ENCODE peak calls at places on chromosomes 4 and X, in seven cellular contexts. D, N, K, T, J, M and I are unnamed samples. For H3K4me1, the result is how much of the 10 kb centered on the place peaks cover.

GRCh38 chr4:156677136-156677535 is 294.5 kb downstream of the PDGFC start:
- DNase-seq in D (peak), N (peak), K (no peak), T (no peak), J (no peak), M (peak), I (no peak)

GRCh38 chrX:119008122-119008744 is 33.8 kb downstream of the LONRF3 start:
- DNase-seq in D (peak), N (peak), K (no peak), T (peak), J (no peak), M (peak), I (peak)

GRCh38 chrX:70253377-70254062 is 6.5 kb downstream of the P2RY4 start:
- DNase-seq in D (no peak), N (no peak), K (no peak), T (no peak), J (no peak), M (no peak), I (no peak)

GRCh38 chr4:147948336-147948735 is 216.4 kb downstream of the ARHGAP10 start:
- DNase-seq in D (no peak), N (no peak), K (no peak), T (no peak), J (no peak), M (no peak), I (no peak)

GRCh38 chr4:6201580-6202091 is 1.3 kb upstream of the JAKMIP1 start:
- DNase-seq in D (no peak), N (no peak), K (no peak), T (no peak), J (peak), M (no peak), I (no peak)

GRCh38 chr4:138037716-138038115 is 204.4 kb downstream of the SLC7A11 start:
- DNase-seq in D (peak), N (no peak), K (no peak), T (no peak), J (no peak), M (no peak), I (no peak)

GRCh38 chr4:86757468-86757867 is 91.7 kb downstream of the SLC10A6 start:
- DNase-seq in D (no peak), N (no peak), K (no peak), T (no peak), J (no peak), M (no peak), I (no peak)

GRCh38 chrX:154546354-154547244 is at the start of gene G6PD:
- DNase-seq in D (peak), N (peak), K (no peak), T (peak), J (peak), M (peak), I (no peak)

GRCh38 chr4:108592674-108592986 is 27.7 kb upstream of the RPL34 start:
- DNase-seq in D (no peak), N (no peak), K (no peak), T (no peak), J (no peak), M (no peak), I (no peak)

GRCh38 chrX:118459494-118459893 is 36.1 kb upstream of the DOCK11 start:
- DNase-seq in D (peak), N (peak), K (no peak), T (no peak), J (no peak), M (peak), I (no peak)

GRCh38 chrX:9882669-9883446 is 84.3 kb upstream of the CLDN34 start:
- DNase-seq in D (peak), N (peak), K (peak), T (no peak), J (no peak), M (peak), I (no peak)

GRCh38 chrX:154308108-154308946 is 12.7 kb downstream of the TKTL1 start:
- DNase-seq in D (peak), N (peak), K (peak), T (peak), J (peak), M (peak), I (peak)

GRCh38 chr4:16677545-16677944 is 220.9 kb downstream of the LDB2 start:
- DNase-seq in D (no peak), N (no peak), K (no peak), T (no peak), J (no peak), M (no peak), I (no peak)
- H3K4me1 ChIP-seq in D (under half), N (under half), K (under half), T (under half), J (under half), M (under half), I (under half)

DNA sequence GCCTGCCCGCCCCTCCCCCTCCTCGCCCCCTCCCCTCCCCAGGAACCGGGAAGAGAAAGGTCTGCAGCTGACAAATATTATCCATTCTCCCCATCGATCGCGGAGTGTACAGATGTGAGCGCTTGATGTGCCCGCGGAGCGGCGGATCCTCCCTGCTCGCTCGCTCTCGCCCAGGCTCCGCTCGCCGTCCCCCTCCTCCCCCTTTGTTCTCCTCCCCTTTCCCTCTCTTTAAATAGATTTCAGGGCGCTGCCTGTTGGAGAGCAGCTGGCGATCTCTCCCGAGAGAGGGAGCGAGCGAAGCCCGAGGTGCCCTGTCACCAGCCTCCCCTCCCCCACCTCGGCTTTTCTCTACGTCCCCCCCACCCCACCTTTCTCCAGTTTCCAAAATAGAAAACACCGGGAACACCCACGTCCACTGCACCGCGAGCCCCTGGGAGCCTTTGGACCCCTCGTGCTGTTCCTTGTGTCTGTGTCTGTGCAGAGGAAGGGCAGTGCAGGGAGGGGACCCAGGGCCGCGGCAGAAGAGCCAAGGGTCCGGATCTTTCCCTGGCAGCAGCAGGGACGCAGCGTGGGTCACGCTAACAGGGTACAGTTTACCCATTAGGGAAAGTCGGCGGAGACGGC is 56.6 kb upstream of the BCOR start:
- DNase-seq in D (peak), N (peak), K (no peak), T (no peak), J (no peak), M (peak), I (peak)
- H3K4me1 ChIP-seq in D (half or more), N (under half), K (under half), T (half or more), J (under half), M (under half), I (under half)

GRCh38 chr4:140047017-140047640 is 106.9 kb downstream of the MAML3 start:
- DNase-seq in D (no peak), N (no peak), K (no peak), T (peak), J (no peak), M (no peak), I (no peak)

GRCh38 chr4:140042634-140043033 is 111.3 kb downstream of the MAML3 start:
- DNase-seq in D (no peak), N (no peak), K (no peak), T (no peak), J (no peak), M (no peak), I (no peak)

GRCh38 chr4:140046573-140046972 is 107.4 kb downstream of the MAML3 start:
- DNase-seq in D (no peak), N (no peak), K (no peak), T (no peak), J (no peak), M (peak), I (no peak)

GRCh38 chr4:140046037-140046436 is 107.9 kb downstream of the MAML3 start:
- DNase-seq in D (no peak), N (no peak), K (no peak), T (no peak), J (no peak), M (no peak), I (no peak)

GRCh38 chr4:140044314-140044991 is 109.5 kb downstream of the MAML3 start:
- DNase-seq in D (no peak), N (no peak), K (no peak), T (no peak), J (no peak), M (peak), I (no peak)
- H3K4me1 ChIP-seq in D (under half), N (half or more), K (under half), T (under half), J (under half), M (half or more), I (under half)

GRCh38 chrX:41100200-41100599 is 15.0 kb downstream of the USP9X start:
- DNase-seq in D (no peak), N (no peak), K (no peak), T (no peak), J (no peak), M (no peak), I (no peak)

GRCh38 chrX:41092776-41093175 is 7.5 kb downstream of the USP9X start:
- DNase-seq in D (no peak), N (no peak), K (no peak), T (no peak), J (no peak), M (no peak), I (no peak)

GRCh38 chrX:41095174-41095573 is 9.9 kb downstream of the USP9X start:
- DNase-seq in D (no peak), N (no peak), K (no peak), T (no peak), J (no peak), M (no peak), I (no peak)

GRCh38 chrX:41097326-41097725 is 12.1 kb downstream of the USP9X start:
- DNase-seq in D (no peak), N (no peak), K (no peak), T (no peak), J (no peak), M (no peak), I (no peak)

DNA sequence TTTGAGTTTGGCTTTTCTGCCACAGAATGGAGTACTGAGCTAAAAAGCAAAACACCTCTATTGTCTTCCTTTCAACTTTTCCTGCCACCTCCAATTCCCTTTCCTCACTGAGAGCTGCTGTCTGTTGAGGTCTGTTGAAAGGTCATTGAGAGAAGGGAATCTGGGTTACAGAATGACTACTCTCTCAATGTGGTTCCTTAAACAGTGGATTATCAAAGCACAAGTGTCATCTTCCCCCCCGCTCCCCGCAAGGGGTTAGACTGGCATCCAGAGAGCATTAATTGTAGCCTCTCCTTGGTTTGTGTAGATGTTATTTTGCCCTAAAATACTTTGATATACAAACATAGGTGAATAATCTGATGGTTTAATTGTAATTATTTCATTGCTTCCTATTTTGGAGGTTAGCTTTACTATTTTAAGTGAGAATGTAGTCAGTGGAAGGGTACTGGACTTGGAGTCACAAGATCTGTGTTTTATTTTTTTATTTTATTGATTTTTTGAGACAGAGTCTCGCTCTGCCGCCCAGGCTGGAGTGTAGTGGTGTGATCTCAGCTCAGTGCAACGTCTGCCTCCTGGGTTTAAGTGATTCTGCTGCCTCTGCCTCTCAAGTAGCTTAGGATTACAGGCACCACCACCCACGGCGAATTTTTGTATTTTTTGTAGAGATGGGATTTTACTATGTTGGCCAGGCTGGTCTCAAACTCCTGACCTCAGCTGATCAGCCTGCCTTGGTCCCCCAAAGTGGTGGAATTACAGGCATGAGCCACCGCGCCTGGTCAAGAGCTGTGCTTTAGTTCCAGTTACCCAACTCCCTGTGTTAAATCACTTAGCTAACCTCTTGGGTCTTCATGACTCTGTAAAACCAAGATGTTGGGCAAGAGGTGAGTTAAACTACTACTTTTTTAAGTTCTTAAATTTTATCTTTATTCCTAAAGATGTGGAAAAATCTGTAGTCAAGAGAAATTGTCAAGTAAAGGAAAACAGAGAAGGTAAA is 11.0 kb downstream of the USP9X start:
- DNase-seq in D (no peak), N (no peak), K (no peak), T (no peak), J (no peak), M (no peak), I (no peak)
- H3K4me1 ChIP-seq in D (under half), N (half or more), K (under half), T (half or more), J (half or more), M (under half), I (under half)

GRCh38 chr4:25925486-25926201 is 11.6 kb downstream of the SMIM20 start:
- DNase-seq in D (peak), N (peak), K (peak), T (peak), J (no peak), M (peak), I (no peak)
- H3K4me1 ChIP-seq in D (under half), N (under half), K (under half), T (under half), J (under half), M (under half), I (under half)

GRCh38 chr4:37890501-37891220 is at the start of gene TBC1D1:
- DNase-seq in D (peak), N (peak), K (peak), T (peak), J (peak), M (peak), I (peak)

GRCh38 chr4:37891221-37892159 is 606 bp downstream of the TBC1D1 start:
- DNase-seq in D (no peak), N (no peak), K (no peak), T (peak), J (peak), M (peak), I (peak)

GRCh38 chr4:37892641-37893040 is 1.8 kb downstream of the TBC1D1 start:
- DNase-seq in D (no peak), N (no peak), K (no peak), T (no peak), J (peak), M (no peak), I (no peak)

GRCh38 chr4:37895271-37895670 is 4.4 kb downstream of the TBC1D1 start:
- DNase-seq in D (no peak), N (no peak), K (no peak), T (no peak), J (no peak), M (no peak), I (no peak)

DNA sequence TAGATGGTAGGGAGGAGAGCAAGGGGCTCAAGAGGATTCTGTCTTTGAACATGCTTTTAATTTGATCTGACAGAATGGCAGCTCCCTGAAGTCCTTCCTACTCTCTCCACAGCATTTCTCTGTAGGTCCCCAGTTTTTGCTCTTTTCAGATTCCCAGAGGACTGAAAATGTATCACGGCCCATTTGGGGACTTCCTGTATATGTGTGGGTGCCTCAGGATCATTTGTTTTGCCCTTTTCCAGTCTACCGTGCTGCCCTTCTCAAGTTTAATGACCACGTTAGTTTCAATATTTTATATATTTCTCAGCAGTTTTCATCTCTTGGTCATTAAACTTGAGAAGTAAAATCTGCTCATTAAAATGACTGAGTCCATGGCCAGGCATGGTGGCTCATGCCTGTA is 2.3 kb downstream of the TBC1D1 start:
- DNase-seq in D (no peak), N (no peak), K (no peak), T (no peak), J (no peak), M (no peak), I (no peak)
- H3K4me1 ChIP-seq in D (under half), N (under half), K (under half), T (half or more), J (under half), M (under half), I (under half)

GRCh38 chrX:16528620-16529019 is 121.3 kb upstream of the S100G start:
- DNase-seq in D (no peak), N (no peak), K (no peak), T (no peak), J (no peak), M (no peak), I (no peak)

GRCh38 chrX:16524327-16524726 is 125.6 kb upstream of the S100G start:
- DNase-seq in D (peak), N (no peak), K (no peak), T (no peak), J (no peak), M (no peak), I (no peak)

DNA sequence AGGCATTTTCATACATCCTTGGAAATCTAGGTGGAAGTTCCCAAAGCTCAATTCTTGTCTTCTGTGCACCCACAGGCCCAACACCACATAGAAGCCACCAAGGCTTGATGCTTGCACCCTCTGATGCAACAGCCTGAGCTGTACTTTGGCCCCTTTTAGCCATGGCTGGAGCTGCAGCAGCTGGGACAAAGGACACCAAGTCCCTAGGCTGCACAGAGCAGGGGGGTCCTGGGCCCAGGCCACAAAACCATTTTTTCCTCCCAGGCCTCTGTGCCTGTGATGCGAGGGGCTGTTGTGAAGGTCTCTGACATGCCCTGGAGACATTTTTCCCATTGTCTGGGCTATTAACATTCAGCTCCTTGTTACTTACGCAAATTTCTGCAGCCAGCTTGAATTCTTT is 124.0 kb upstream of the S100G start:
- DNase-seq in D (no peak), N (no peak), K (no peak), T (no peak), J (no peak), M (no peak), I (peak)
- H3K4me1 ChIP-seq in D (under half), N (under half), K (under half), T (under half), J (under half), M (under half), I (under half)

DNA sequence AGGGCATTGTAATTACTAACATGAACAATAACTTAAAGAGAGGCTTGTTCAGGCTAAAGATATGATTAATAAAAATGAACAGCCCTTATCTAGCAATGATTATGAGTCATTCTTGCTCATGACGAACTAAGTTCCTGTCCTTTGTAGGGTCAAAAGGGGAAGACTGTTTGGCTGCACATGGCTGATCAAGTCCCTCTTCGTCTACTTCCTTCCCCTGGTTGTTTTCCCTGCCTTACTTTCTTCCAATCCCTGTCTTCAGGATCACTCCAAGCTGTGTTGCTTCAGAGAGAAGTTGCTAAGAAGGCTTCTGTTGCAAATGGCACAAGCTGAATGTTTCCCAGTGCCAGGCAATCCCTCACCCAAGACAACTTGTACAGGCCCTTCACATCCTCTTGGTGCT is 115.0 kb upstream of the HS3ST1 start:
- DNase-seq in D (no peak), N (peak), K (no peak), T (no peak), J (no peak), M (no peak), I (no peak)
- H3K4me1 ChIP-seq in D (under half), N (under half), K (under half), T (under half), J (under half), M (under half), I (under half)

GRCh38 chrX:99305573-99305972 is 1104.5 kb downstream of the PCDH19 start:
- DNase-seq in D (no peak), N (no peak), K (no peak), T (no peak), J (no peak), M (no peak), I (no peak)
- H3K4me1 ChIP-seq in D (under half), N (under half), K (under half), T (under half), J (under half), M (under half), I (under half)